ENCODE peak calls at places on chromosomes 3 and 15, in six cellular contexts. S, W, F, V, B and C are unnamed samples.

GRCh38 chr15:75921732-75922703 is 18.3 kb downstream of the FBXO22 start:
- DNase-seq in S (peak; percentile 80), W (peak; percentile 85), F (no peak), V (peak; percentile 10), B (peak; percentile 80), C (peak; percentile 90)

GRCh38 chr3:12630292-12630691 is 33.6 kb downstream of the RAF1 start:
- DNase-seq in S (no peak), W (no peak), F (no peak), V (no peak), B (no peak), C (no peak)

GRCh38 chr3:95289295-95289694 is 1226.4 kb downstream of the NSUN3 start:
- DNase-seq in S (peak; percentile 57), W (peak; percentile 8), F (no peak), V (no peak), B (no peak), C (peak; percentile 58)

GRCh38 chr3:130276203-130276803 is 69.2 kb upstream of the COL6A5 start:
- DNase-seq in S (peak; percentile 59), W (peak; percentile 79), F (peak; percentile 55), V (no peak), B (peak; percentile 15), C (peak; percentile 84)

GRCh38 chr15:38084289-38084688 is 149.8 kb downstream of the TMCO5A start:
- DNase-seq in S (peak; percentile 49), W (no peak), F (peak; percentile 77), V (no peak), B (no peak), C (peak; percentile 61)

GRCh38 chr3:141769171-141769894 is 6.1 kb downstream of the GRK7 start:
- DNase-seq in S (peak; percentile 20), W (peak; percentile 33), F (no peak), V (no peak), B (no peak), C (peak; percentile 53)

GRCh38 chr15:82966671-82967071 is 14.2 kb upstream of the HOMER2 start:
- DNase-seq in S (no peak), W (no peak), F (peak; percentile 73), V (no peak), B (no peak), C (no peak)

GRCh38 chr3:177126015-177126773 is 71.1 kb downstream of the TBL1XR1 start:
- DNase-seq in S (peak; percentile 93), W (peak; percentile 91), F (no peak), V (no peak), B (no peak), C (peak; percentile 91)

GRCh38 chr3:48678566-48679380 is 6.9 kb downstream of the NCKIPSD start:
- DNase-seq in S (no peak), W (no peak), F (no peak), V (no peak), B (no peak), C (no peak)

GRCh38 chr3:59704292-59704691 is 654.5 kb upstream of the CFAP20DC start:
- DNase-seq in S (no peak), W (no peak), F (no peak), V (no peak), B (no peak), C (no peak)

GRCh38 chr3:82087958-82088357 is 326.5 kb upstream of the GBE1 start:
- DNase-seq in S (peak; percentile 85), W (peak; percentile 55), F (no peak), V (no peak), B (no peak), C (peak; percentile 90)

GRCh38 chr15:74664028-74664616 is 31.7 kb downstream of the EDC3 start:
- DNase-seq in S (peak; percentile 16), W (peak; percentile 65), F (no peak), V (no peak), B (peak; percentile 67), C (peak; percentile 52)

GRCh38 chr3:70871909-70872656 is 559.6 kb upstream of the MDFIC2 start:
- DNase-seq in S (peak; percentile 88), W (peak; percentile 96), F (no peak), V (no peak), B (no peak), C (peak; percentile 97)

GRCh38 chr15:89114974-89115373 is 26.7 kb downstream of the ABHD2 start:
- DNase-seq in S (peak; percentile 87), W (peak; percentile 80), F (peak; percentile 52), V (no peak), B (peak; percentile 54), C (peak; percentile 89)

GRCh38 chr3:58135712-58136543 is 74.8 kb downstream of the DNASE1L3 start:
- DNase-seq in S (no peak), W (peak; percentile 15), F (no peak), V (peak; percentile 55), B (no peak), C (peak; percentile 30)

GRCh38 chr3:64908292-64908691 is 220.5 kb upstream of the ADAMTS9 start:
- DNase-seq in S (peak; percentile 27), W (no peak), F (no peak), V (peak; percentile 66), B (no peak), C (no peak)

GRCh38 chr3:165233521-165234195 is 37.5 kb upstream of the SLITRK3 start:
- DNase-seq in S (peak; percentile 56), W (peak; percentile 34), F (no peak), V (no peak), B (no peak), C (peak; percentile 15)

GRCh38 chr3:152499796-152500385 is 231.2 kb downstream of the MBNL1 start:
- DNase-seq in S (no peak), W (peak; percentile 18), F (no peak), V (no peak), B (peak; percentile 5), C (no peak)

GRCh38 chr3:66502267-66502874 is 1.5 kb upstream of the LRIG1 start:
- DNase-seq in S (no peak), W (no peak), F (no peak), V (no peak), B (no peak), C (no peak)

GRCh38 chr15:47762621-47763020 is 45.3 kb downstream of the SEMA6D start:
- DNase-seq in S (no peak), W (no peak), F (no peak), V (no peak), B (no peak), C (no peak)

GRCh38 chr15:28208583-28208982 is 109.5 kb upstream of the OCA2 start:
- DNase-seq in S (no peak), W (no peak), F (no peak), V (no peak), B (no peak), C (no peak)

GRCh38 chr3:32186097-32186496 is 52.4 kb upstream of the CMTM8 start:
- DNase-seq in S (no peak), W (no peak), F (no peak), V (no peak), B (no peak), C (no peak)

GRCh38 chr3:4533489-4534443 is 40.6 kb downstream of the ITPR1 start:
- DNase-seq in S (no peak), W (peak; percentile 30), F (no peak), V (no peak), B (no peak), C (no peak)

GRCh38 chr3:99172736-99173657 is 271.5 kb upstream of the DCBLD2 start:
- DNase-seq in S (peak; percentile 78), W (peak; percentile 90), F (peak; percentile 63), V (peak; percentile 23), B (peak; percentile 77), C (peak; percentile 92)

GRCh38 chr3:179927191-179927590 is 109.5 kb downstream of the PEX5L start:
- DNase-seq in S (no peak), W (no peak), F (no peak), V (no peak), B (no peak), C (no peak)

GRCh38 chr15:96121521-96121920 is 209.0 kb upstream of the NR2F2 start:
- DNase-seq in S (peak; percentile 82), W (peak; percentile 31), F (no peak), V (no peak), B (no peak), C (peak; percentile 80)

GRCh38 chr15:39781147-39781966 is 1.3 kb downstream of the FSIP1 start:
- DNase-seq in S (no peak), W (no peak), F (no peak), V (no peak), B (no peak), C (no peak)
- H3K4me3 ChIP-seq in S (no peak overlapping the region), W (no peak overlapping the region), F (no peak overlapping the region), V (no peak overlapping the region), B (no peak overlapping the region), C (no peak overlapping the region)

DNA sequence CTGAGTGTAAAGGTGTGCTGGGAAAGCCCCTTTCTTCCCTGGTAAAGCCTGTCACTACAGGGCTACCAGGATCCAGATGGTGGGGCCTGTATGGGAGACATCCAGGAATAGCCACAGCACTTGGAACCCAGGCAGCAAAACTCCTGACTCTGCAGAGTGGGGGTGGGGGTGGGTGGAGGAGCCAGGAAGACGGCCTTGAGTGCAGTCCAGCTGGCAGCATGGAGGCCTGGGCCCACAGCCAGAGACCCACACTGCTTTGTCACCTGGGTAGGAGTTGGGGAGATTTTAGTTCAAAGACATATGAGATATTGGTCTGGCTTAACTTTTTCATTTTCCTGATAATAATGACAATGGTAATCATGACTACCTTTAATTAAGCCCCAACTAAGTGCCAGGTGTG is 116.7 kb upstream of the MRPS22 start:
- DNase-seq in S (no peak), W (peak; percentile 19), F (no peak), V (peak; percentile 72), B (no peak), C (no peak)
- TF ChIP-seq CTCF in S (no peak), W (no peak), F (no peak), V (no peak), B (no peak), C (no peak)

DNA sequence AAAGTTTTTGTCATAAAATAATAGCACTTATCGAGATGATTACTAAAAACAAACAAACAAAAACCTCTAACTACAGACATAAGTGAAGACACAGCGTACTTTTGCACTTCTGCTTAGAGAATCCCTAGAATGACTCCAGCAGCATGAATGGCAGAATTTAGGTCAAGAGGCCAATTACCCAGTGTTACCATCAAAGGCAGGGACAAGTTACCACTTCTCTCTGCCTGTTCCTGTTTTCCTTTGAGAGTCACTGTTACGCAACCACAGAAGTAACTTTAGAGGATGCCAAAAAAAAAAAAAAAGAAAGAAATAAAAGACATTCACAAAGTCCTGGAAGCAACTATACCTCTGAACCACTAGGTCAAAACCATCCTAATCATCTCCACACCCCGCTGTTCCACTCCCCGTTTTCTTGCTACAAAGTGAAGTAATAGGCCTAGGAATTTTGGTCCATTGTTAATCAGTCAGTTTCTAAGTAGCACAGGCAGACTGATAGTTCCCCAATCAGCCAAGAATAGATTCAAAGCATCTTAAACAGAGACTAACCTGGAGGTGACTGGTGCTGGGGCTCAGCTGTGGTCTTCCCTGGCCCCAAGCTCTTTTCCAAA is 41.9 kb downstream of the FMN1 start:
- DNase-seq in S (no peak), W (peak; percentile 54), F (no peak), V (no peak), B (no peak), C (peak; percentile 66)
- H3K4me3 ChIP-seq in S (peak overlapping the region; percentile 29), W (no peak overlapping the region), F (no peak overlapping the region), V (peak overlapping the region; percentile 11), B (no peak overlapping the region), C (no peak overlapping the region)

DNA sequence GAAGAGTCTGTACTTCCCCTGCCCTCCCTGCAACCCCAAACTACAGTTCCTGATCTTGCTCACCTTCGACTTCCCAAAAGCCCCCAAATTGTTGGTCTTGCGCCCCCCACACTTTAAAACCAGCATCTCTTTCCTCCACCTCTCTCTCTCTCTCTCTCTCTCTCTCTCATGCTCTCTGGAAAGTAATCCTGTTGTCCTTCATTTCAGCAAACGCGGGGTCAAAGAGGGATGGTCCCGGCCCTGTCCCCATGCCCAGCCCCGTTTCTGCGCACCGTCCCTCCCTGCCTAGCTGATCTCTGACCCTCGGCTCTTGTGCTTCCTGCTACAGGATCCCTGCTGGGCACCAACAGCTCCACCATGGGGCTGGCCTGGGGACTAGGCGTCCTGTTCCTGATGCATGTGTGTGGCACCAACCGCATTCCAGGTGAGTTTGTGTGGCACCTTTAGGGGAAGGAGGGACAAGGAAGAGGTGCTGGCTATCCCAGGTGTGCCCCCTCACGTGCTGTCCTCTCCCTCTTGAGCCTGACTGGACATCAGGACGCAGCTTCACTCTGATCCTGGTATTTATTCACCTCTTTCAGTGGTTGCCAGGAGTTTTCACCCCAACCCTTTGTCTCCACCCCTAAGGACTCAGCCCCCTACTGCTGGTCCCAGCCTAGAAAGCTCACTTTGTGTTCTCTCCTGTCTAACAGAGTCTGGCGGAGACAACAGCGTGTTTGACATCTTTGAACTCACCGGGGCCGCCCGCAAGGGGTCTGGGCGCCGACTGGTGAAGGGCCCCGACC is 814 bp downstream of the THBS1 start:
- DNase-seq in S (no peak), W (peak; percentile 79), F (peak; percentile 16), V (peak; percentile 53), B (peak; percentile 83), C (peak; percentile 55)
- TF ChIP-seq CTCF in S (peak; percentile 71), W (peak; percentile 59), F (peak; percentile 15), V (peak; percentile 16), B (peak; percentile 31), C (peak; percentile 50)